ENCODE peak calls at places on chromosomes 5 and 9, in six cellular contexts. I, B, A, S, U and Z are unnamed samples. For H3K27me3, the result is how much of the 10 kb centered on the place peaks cover.

GRCh38 chr5:78638973-78639669 is 9.5 kb downstream of the LHFPL2 start:
- DNase-seq in I (no peak), B (no peak), A (no peak), S (no peak), U (no peak), Z (no peak)

GRCh38 chr5:171647043-171647899 is 138.3 kb upstream of the SMIM23 start:
- DNase-seq in I (no peak), B (no peak), A (no peak), S (no peak), U (no peak), Z (peak)

GRCh38 chr5:41012318-41012717 is 58.8 kb downstream of the MROH2B start:
- DNase-seq in I (no peak), B (no peak), A (no peak), S (no peak), U (no peak), Z (no peak)

GRCh38 chr9:4620881-4621555 is 41.1 kb upstream of the PLPP6 start:
- DNase-seq in I (no peak), B (no peak), A (no peak), S (no peak), U (no peak), Z (peak)

GRCh38 chr5:172414618-172415599 is 39.4 kb downstream of the SH3PXD2B start:
- DNase-seq in I (peak), B (no peak), A (no peak), S (no peak), U (peak), Z (no peak)

GRCh38 chr9:133126697-133127339 is 5.8 kb upstream of the RALGDS start:
- DNase-seq in I (no peak), B (no peak), A (no peak), S (no peak), U (peak), Z (no peak)

GRCh38 chr9:114606068-114606467 is 5.0 kb upstream of the TMEM268 start:
- DNase-seq in I (no peak), B (no peak), A (no peak), S (peak), U (no peak), Z (no peak)

GRCh38 chr9:108953983-108954574 is 19.9 kb downstream of the ABITRAM start:
- DNase-seq in I (no peak), B (no peak), A (no peak), S (peak), U (no peak), Z (peak)

GRCh38 chr9:92097997-92098482 is 17.2 kb downstream of the SPTLC1 start:
- DNase-seq in I (no peak), B (no peak), A (peak), S (peak), U (peak), Z (peak)

GRCh38 chr5:155629597-155629996 is 616.0 kb downstream of the KIF4B start:
- DNase-seq in I (no peak), B (no peak), A (no peak), S (no peak), U (no peak), Z (no peak)

GRCh38 chr9:123985869-123986268 is 25.7 kb upstream of the LHX2 start:
- DNase-seq in I (no peak), B (no peak), A (no peak), S (no peak), U (no peak), Z (no peak)

GRCh38 chr9:123984802-123985201 is 26.8 kb upstream of the LHX2 start:
- DNase-seq in I (no peak), B (no peak), A (no peak), S (no peak), U (no peak), Z (no peak)

GRCh38 chr9:123983047-123983446 is 28.5 kb upstream of the LHX2 start:
- DNase-seq in I (no peak), B (no peak), A (no peak), S (no peak), U (no peak), Z (no peak)

GRCh38 chr9:123978981-123979380 is 32.6 kb upstream of the LHX2 start:
- DNase-seq in I (no peak), B (no peak), A (no peak), S (no peak), U (no peak), Z (no peak)

GRCh38 chr9:123982535-123982934 is 29.0 kb upstream of the LHX2 start:
- DNase-seq in I (no peak), B (no peak), A (no peak), S (no peak), U (no peak), Z (no peak)
- H3K27me3 ChIP-seq in I (under half), B (under half), A (under half), S (under half), U (under half), Z (half or more)

GRCh38 chr9:124033348-124033747 is 21.8 kb downstream of the LHX2 start:
- DNase-seq in I (no peak), B (no peak), A (peak), S (no peak), U (no peak), Z (no peak)

GRCh38 chr9:124032247-124032646 is 20.7 kb downstream of the LHX2 start:
- DNase-seq in I (no peak), B (no peak), A (no peak), S (no peak), U (no peak), Z (no peak)

GRCh38 chr9:124035001-124035650 is 23.6 kb downstream of the LHX2 start:
- DNase-seq in I (no peak), B (no peak), A (peak), S (no peak), U (no peak), Z (no peak)

GRCh38 chr9:124036578-124036977 is 25.0 kb downstream of the LHX2 start:
- DNase-seq in I (no peak), B (no peak), A (no peak), S (no peak), U (no peak), Z (no peak)

DNA sequence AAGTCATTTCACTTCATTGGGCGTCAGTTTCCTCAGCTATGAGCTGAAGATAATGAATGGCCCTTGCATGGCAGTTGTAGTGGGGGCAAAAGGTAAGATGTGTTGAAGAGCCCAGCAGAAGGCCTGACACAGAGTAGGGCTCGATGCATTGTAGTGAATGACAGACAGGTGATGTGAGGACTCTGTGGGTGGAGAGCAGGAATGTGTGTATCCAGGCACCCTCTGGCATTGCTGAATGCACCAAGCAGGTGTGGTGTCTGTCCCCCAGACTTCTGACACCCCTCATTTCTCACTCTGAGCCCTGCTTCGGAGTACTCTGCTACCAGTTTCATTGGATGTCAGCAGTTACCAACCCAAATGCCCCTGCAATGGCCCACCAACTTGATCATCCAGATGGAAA is 22.4 kb downstream of the LHX2 start:
- DNase-seq in I (no peak), B (no peak), A (peak), S (no peak), U (no peak), Z (no peak)
- H3K4me3 ChIP-seq in I (no peak), B (no peak), A (no peak), S (no peak), U (no peak), Z (no peak)

GRCh38 chr9:37984672-37985611 is 81.0 kb upstream of the SLC25A51 start:
- DNase-seq in I (no peak), B (no peak), A (peak), S (no peak), U (no peak), Z (no peak)
- TF ChIP-seq CTCF in I (no peak), B (no peak), A (no peak), S (no peak), U (no peak), Z (no peak)

DNA sequence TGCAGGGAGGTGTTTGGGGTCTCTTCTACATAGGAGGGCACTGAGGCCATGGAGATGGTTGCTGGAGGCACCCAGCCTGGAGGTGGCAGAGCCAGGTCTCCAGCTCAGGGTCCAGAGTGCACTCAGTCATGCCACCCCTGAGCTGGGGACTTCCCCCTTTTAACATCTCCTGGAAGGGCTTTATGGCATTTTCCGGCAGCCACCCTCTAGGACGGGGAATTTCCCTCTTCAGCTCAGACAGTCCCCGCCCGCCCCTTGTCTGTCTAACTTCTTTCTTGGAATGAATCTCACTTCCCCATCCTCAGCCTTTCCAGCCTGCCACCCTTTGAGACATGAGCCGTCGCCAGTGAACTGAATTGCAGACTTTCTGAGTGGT is 49.9 kb downstream of the COL15A1 start:
- DNase-seq in I (peak), B (no peak), A (peak), S (no peak), U (no peak), Z (no peak)
- H3K27me3 ChIP-seq in I (under half), B (under half), A (under half), S (under half), U (under half), Z (under half)

DNA sequence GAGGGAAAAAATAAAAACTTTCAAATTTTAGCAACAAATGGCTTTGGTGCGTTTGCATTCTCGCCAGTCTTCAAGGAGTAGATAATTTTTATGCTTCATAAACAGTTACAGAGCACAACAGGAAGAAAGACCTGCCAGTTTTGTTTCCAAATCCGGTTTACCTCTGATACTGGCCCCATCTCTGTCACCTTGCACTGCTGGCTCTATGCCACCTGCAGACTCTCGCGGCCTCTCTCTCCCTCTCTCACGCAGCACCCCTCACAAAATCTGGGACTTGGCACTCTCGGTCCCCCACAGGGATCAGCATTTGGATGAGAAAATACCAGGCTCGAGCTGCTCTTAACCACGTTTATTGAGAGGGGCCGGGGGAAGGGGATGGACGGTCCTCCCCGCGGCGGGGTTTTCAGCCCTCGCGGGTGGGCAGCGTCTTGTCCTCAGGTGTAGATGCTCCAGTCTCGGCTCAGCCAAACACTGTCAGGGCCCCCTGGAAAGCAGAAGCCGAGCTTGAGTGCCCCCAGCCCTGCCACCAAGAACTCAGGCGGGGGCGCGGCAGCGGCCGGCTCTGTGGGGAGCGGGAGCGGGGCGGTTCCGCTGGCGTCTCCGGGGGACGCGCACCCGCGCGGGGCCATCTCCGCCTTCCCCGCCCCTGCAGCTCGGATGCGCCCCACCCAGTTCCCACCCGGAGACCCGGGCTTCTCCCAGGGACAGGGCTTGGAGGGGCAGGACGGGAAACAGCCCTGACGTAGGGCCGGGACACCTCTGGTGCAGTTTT is 1.3 kb downstream of the SCGB3A1 start:
- DNase-seq in I (no peak), B (no peak), A (no peak), S (no peak), U (no peak), Z (no peak)
- H3K4me3 ChIP-seq in I (no peak), B (no peak), A (peak), S (no peak), U (peak), Z (peak)

GRCh38 chr5:157369507-157369906 is 90.5 kb upstream of the NIPAL4 start:
- DNase-seq in I (no peak), B (no peak), A (no peak), S (no peak), U (no peak), Z (no peak)
- TF ChIP-seq CTCF in I (no peak), B (no peak), A (no peak), S (no peak), U (no peak), Z (no peak)

DNA sequence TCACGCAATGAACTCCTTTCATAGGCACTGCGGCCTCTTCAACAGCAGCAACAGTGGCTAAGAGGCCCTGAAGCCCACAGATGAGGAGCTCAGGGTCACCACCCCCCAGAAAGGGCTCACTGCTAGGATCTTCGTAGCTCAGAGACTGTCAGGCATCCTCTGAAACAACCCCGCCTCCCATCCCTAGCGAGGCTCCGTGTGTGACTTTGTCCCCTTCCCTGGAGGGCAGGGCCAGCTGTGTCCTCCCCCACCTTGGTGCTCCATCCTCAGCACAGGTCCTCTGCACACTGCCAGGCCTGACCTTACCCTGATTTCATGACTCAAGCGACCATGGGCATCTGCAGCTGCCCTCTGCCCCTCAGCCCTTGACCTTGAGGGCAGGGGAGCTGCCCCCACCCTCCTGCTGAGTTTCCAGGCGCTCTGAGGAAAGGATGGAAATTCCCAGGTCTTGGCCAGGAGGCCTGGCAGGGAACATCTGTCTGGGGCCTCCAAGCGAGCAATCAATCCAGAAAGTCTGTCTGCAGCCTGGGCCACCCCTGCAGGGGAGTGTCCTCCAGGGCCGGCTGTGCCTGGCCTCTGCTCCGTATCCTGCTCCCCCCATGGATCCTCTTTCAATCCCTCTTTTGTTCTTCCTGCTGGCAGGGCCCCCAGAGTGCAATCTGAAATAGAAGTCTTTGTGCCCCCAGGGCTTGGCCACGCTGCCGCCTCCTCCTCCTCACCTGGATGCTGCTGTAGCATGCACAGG is 6.8 kb upstream of the IRX4 start:
- DNase-seq in I (no peak), B (no peak), A (no peak), S (no peak), U (peak), Z (no peak)
- H3K27me3 ChIP-seq in I (under half), B (under half), A (half or more), S (under half), U (under half), Z (half or more)

GRCh38 chr5:34686762-34687268 is 30.7 kb downstream of the RAI14 start:
- DNase-seq in I (peak), B (no peak), A (peak), S (peak), U (peak), Z (peak)
- H3K4me3 ChIP-seq in I (peak), B (no peak), A (no peak), S (no peak), U (peak), Z (no peak)